ENCODE peak calls at places on chromosomes 1 and 21, in four cellular contexts. P is SK-N-SH, A is H1, D is GM12878. Y is an unnamed sample.

GRCh38 chr1:40182956-40183710 is 21.9 kb downstream of the RLF start:
- DNase-seq in P (no peak), D (no peak), A (no peak), Y (peak; percentile 12)

GRCh38 chr1:36583080-36583479 is 100.4 kb upstream of the CSF3R start:
- DNase-seq in D (no peak), A (no peak), P (no peak), Y (no peak)

GRCh38 chr21:29289317-29289716 is 9.4 kb upstream of the BACH1 start:
- DNase-seq in D (no peak), P (no peak), A (no peak), Y (no peak)

GRCh38 chr1:57163332-57163731 is 197.5 kb upstream of the C8B start:
- DNase-seq in A (no peak), D (no peak), P (no peak), Y (no peak)

GRCh38 chr1:97314685-97315084 is 593.1 kb downstream of the PTBP2 start:
- DNase-seq in P (no peak), D (no peak), A (no peak), Y (no peak)

GRCh38 chr1:61318319-61319125 is 236.2 kb downstream of the NFIA start:
- DNase-seq in A (no peak), D (peak; percentile 71), P (no peak), Y (no peak)

GRCh38 chr21:38716942-38717341 is 88.8 kb upstream of the ETS2 start:
- DNase-seq in D (no peak), P (no peak), A (no peak), Y (no peak)

GRCh38 chr1:203464226-203464625 is 11.4 kb upstream of the PRELP start:
- DNase-seq in A (no peak), P (no peak), D (no peak), Y (no peak)

GRCh38 chr1:109827466-109827865 is 63.7 kb upstream of the EPS8L3 start:
- DNase-seq in A (no peak), P (no peak), D (no peak), Y (no peak)

DNA sequence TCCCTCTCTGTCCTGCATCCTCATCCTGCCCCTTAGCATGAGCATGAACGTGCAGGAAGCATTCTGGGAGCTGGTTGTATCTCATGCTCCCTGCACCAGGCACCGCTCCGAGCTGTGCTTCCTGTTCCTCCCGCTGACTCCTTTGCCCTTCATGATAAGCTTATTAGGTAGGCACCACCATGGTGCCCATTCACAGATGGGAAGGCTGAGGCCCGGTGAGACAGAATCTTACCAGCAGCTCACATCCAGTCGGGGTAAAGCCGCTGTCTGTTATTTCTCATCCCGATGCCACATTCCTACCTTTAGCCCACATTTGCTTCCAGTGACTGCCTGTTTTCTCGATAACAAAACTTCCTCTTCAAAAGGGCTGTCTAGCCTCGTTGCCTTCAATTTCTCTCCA is 7.3 kb downstream of the MIIP start:
- DNase-seq in A (no peak), D (no peak), P (no peak), Y (no peak)
- TF ChIP-seq GABPA in A (no peak), D (no peak), P (no peak), Y (no peak)

DNA sequence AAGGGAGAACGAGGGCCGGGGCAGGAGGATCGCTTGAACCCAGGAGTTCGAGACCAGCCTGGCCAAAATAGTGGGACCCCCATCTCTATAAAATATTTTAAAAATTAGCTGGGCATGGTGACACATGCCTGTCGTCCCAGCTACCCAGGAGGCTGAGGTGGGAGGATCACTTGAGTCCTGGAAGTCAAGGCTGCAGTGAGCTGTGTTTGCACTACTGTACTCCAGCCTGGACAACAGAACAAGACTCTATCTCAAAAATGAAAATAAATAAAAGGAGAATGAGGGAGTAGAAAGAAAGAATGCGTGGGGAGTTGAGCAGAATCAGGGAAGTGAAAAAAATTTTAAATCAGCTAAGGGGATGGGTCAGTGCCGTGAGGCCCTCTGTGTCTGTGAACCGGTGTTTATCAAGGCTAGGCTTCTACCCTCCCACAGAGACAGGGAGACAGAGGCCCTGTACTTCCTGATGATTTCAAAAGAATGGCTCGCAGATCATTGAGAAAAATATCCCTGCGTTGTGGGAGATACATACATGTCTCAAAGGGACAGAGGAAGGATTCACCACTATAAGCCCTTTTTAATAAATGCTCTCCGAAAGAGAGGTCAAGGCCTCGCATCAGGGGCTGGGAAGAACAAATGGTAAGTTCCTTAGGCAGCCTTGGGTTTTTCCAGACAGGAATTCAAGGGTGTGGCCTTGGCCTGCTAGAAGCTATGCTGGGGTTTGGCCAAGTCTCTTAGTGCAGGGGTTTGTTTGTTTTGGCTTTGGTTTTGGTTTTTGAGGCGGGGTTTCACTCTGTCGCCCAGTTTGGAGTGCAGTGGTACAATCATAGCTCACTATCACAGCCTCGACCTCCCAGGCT is 20.7 kb downstream of the IL10RB start:
- DNase-seq in P (no peak), D (no peak), A (no peak), Y (no peak)
- TF ChIP-seq GABPA in P (no peak), D (no peak), A (no peak), Y (no peak)

GRCh38 chr1:244236101-244236500 is 185.0 kb downstream of the ZBTB18 start:
- DNase-seq in D (no peak), P (no peak), A (no peak), Y (no peak)

GRCh38 chr1:244236721-244237120 is 185.6 kb downstream of the ZBTB18 start:
- DNase-seq in P (no peak), D (no peak), A (no peak), Y (no peak)

GRCh38 chr1:244231572-244232315 is 180.7 kb downstream of the ZBTB18 start:
- DNase-seq in A (no peak), D (no peak), P (peak; percentile 66), Y (no peak)

GRCh38 chr1:244231193-244231571 is 180.1 kb downstream of the ZBTB18 start:
- DNase-seq in P (no peak), D (no peak), A (no peak), Y (peak; percentile 25)

DNA sequence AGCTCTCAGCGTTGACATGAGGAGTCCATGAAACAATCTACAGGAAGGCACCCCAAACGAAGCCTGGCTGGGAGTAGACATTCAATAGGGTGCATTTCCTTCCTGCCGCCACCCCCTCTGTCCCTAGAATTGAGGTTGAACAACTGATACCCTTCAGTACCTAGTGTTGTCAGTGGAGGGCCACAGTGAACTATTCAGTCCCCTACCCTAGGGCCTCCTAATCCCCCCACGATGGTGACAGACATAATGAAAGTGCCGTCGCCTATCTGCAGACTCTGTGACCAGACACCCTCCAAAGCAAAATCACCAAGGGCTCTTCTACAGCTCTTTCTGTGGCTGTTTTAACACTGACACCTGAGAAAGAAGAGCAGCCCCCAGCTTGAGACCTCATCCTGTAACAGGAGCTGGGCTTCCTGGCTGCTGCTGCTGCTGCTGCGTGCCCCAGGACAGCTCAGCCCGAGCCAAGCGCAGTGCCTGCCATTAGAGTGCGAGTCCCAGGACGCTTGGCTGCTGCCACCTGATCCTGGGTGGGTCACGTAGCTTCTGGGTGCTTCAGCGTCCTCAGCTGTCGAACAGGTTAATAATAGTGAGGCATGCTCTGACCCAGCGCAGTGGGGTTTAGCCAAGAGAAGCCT is 183.0 kb downstream of the ZBTB18 start:
- DNase-seq in A (no peak), P (no peak), D (no peak), Y (no peak)
- TF ChIP-seq GABPA in A (no peak), P (no peak), D (no peak), Y (no peak)

DNA sequence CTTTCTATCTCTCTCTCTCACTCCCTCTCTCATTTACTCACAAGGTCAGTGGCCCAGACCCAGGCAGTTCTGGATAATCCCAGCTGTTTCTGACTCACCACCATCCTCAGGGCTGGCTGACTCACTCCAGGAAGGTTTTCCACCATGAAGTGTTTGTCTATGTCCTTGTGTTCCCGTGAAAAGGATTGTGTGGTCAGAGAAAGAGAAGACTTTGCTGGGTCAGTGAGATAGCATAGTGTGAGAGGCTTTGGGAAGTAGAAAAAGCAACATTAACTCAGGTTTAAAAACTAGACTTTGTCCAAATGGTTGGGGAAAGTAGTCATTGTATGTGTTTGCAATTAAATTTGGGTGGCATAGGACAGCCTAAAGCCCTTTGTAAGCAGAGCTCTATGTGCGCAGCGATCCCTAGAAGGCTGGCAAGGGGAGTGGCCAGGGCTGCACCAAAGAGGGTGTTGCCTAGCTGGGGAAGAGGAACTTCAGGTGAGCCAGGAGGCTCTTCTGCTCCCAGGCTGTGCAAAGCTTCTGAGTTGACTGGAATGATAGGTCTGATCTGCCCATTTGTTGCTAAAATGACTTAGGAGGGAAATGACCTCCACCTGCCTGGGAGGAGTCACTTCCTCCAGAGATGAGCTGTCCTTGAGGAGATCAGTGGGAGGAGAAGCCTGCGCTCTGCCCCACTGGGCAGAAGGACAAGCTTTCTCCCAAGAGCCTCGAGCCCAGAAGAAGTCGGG is 4.9 kb upstream of the CAPN2 start:
- DNase-seq in P (no peak), A (no peak), D (no peak), Y (no peak)
- TF ChIP-seq GABPA in P (no peak), A (no peak), D (no peak), Y (no peak)

DNA sequence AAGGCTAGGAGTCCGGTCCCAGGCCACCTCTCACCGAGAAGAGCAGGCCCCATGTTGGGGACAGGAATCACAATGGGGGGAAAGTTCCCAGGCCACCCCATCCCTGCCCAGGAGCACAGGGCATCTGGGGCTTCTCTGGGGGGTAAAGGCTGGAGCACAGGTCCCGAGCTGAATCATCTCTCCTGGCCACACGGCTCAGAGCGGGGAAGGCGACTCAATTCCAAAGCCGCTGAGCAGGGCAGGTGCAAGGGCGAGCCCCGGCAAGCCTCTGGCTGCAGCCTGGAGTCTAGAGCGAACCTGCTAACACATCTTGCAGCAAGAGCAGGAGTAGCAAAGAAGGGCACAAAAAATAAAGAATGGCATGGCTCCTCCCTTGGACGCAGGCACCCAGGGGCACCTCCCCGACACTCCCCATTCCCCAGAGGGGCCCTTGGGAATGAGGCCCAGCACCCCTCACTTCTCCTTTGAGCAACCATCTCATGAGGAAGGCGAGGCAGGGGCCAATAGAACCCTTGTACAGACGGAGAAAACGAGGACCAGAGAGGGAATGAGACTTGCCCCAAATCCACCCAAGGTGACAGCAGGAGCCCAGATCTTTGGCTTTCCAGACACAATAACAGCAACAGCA is 20.6 kb upstream of the ALDH4A1 start:
- DNase-seq in D (no peak), P (no peak), A (no peak), Y (no peak)
- TF ChIP-seq GABPA in D (no peak), P (no peak), A (no peak), Y (no peak)

GRCh38 chr1:226868726-226869125 is 1.7 kb upstream of the PSEN2 start:
- DNase-seq in P (no peak), D (no peak), A (no peak), Y (no peak)

GRCh38 chr1:226871636-226872327 is 1.4 kb downstream of the PSEN2 start:
- DNase-seq in D (no peak), P (no peak), A (no peak), Y (no peak)

GRCh38 chr1:226870026-226870322 is 442 bp upstream of the PSEN2 start:
- DNase-seq in D (no peak), A (no peak), P (no peak), Y (no peak)

GRCh38 chr1:226871047-226871365 is 590 bp downstream of the PSEN2 start:
- DNase-seq in P (no peak), D (no peak), A (no peak), Y (no peak)

GRCh38 chr1:226870323-226871046 is at the start of gene PSEN2:
- DNase-seq in A (no peak), P (peak; percentile 92), D (no peak), Y (peak; percentile 21)
- TF ChIP-seq GABPA in A (no peak), P (no peak), D (no peak), Y (no peak)

Y was measured in HL-60.